ENCODE peak calls at places on chromosomes 3 and 15, in five cellular contexts. One of them, this sample, is unnamed.

GRCh38 chr3:43649365-43649968 is 27.7 kb upstream of the ANO10 start:
- DNase-seq in GM12891: no peak
- DNase-seq in K562: peak
- DNase-seq in H1: no peak
- DNase-seq in GM12878: no peak
- DNase-seq in this sample: no peak

GRCh38 chr15:41546846-41547786 is 3.1 kb upstream of the RPAP1 start:
- DNase-seq in K562: peak
- DNase-seq in H1: no peak
- DNase-seq in GM12878: no peak
- DNase-seq in GM12891: no peak
- DNase-seq in this sample: no peak

GRCh38 chr15:64163662-64164362 is 990 bp upstream of the PPIB start:
- DNase-seq in K562: peak
- DNase-seq in GM12891: no peak
- DNase-seq in H1: no peak
- DNase-seq in GM12878: no peak
- DNase-seq in this sample: no peak

GRCh38 chr3:182909318-182910040 is 70.9 kb downstream of the DCUN1D1 start:
- DNase-seq in H1: no peak
- DNase-seq in GM12878: no peak
- DNase-seq in GM12891: no peak
- DNase-seq in K562: peak
- DNase-seq in this sample: no peak

GRCh38 chr15:50134524-50135024 is 15.5 kb upstream of the ATP8B4 start:
- DNase-seq in H1: no peak
- DNase-seq in GM12891: no peak
- DNase-seq in K562: peak
- DNase-seq in GM12878: no peak
- DNase-seq in this sample: no peak

GRCh38 chr3:15443826-15444524 is 16.6 kb downstream of the EAF1 start:
- DNase-seq in H1: no peak
- DNase-seq in K562: no peak
- DNase-seq in GM12891: no peak
- DNase-seq in GM12878: no peak
- DNase-seq in this sample: no peak

GRCh38 chr15:66721501-66721937 is 19.5 kb downstream of the SMAD6 start:
- DNase-seq in H1: no peak
- DNase-seq in K562: peak
- DNase-seq in GM12878: no peak
- DNase-seq in GM12891: no peak
- DNase-seq in this sample: no peak

GRCh38 chr3:119235151-119235550 is 5.5 kb downstream of the B4GALT4 start:
- DNase-seq in K562: no peak
- DNase-seq in GM12878: no peak
- DNase-seq in GM12891: no peak
- DNase-seq in H1: no peak
- DNase-seq in this sample: no peak

GRCh38 chr3:25153561-25153960 is 274.5 kb upstream of the RARB start:
- DNase-seq in GM12878: no peak
- DNase-seq in GM12891: no peak
- DNase-seq in K562: no peak
- DNase-seq in H1: no peak
- DNase-seq in this sample: no peak

GRCh38 chr3:83890763-83891135 is 1068.0 kb upstream of the CADM2 start:
- DNase-seq in H1: no peak
- DNase-seq in K562: no peak
- DNase-seq in GM12891: no peak
- DNase-seq in GM12878: no peak
- DNase-seq in this sample: no peak

GRCh38 chr3:121604759-121605158 is 11.6 kb downstream of the FBXO40 start:
- DNase-seq in GM12878: no peak
- DNase-seq in GM12891: no peak
- DNase-seq in K562: no peak
- DNase-seq in H1: no peak
- DNase-seq in this sample: no peak

GRCh38 chr3:149199474-149199873 is 22.2 kb downstream of the CP start:
- DNase-seq in K562: no peak
- DNase-seq in GM12891: no peak
- DNase-seq in GM12878: no peak
- DNase-seq in H1: no peak
- DNase-seq in this sample: no peak

GRCh38 chr3:194279701-194280360 is 71.3 kb downstream of the CPN2 start:
- DNase-seq in GM12891: no peak
- DNase-seq in H1: no peak
- DNase-seq in GM12878: no peak
- DNase-seq in K562: no peak
- DNase-seq in this sample: no peak

GRCh38 chr3:61802772-61803171 is 241.4 kb downstream of the PTPRG start:
- DNase-seq in GM12878: no peak
- DNase-seq in GM12891: no peak
- DNase-seq in K562: no peak
- DNase-seq in H1: no peak
- DNase-seq in this sample: no peak

GRCh38 chr3:62366093-62366419 is 7.3 kb downstream of the FEZF2 start:
- DNase-seq in K562: no peak
- DNase-seq in GM12878: no peak
- DNase-seq in GM12891: no peak
- DNase-seq in H1: no peak
- DNase-seq in this sample: no peak

GRCh38 chr15:50798684-50799083 is 33.2 kb upstream of the SPPL2A start:
- DNase-seq in GM12891: no peak
- DNase-seq in K562: peak
- DNase-seq in H1: no peak
- DNase-seq in GM12878: no peak
- DNase-seq in this sample: no peak

GRCh38 chr3:19994796-19995195 is 17.3 kb downstream of the PP2D1 start:
- DNase-seq in K562: no peak
- DNase-seq in GM12891: no peak
- DNase-seq in H1: no peak
- DNase-seq in GM12878: no peak
- DNase-seq in this sample: no peak

DNA sequence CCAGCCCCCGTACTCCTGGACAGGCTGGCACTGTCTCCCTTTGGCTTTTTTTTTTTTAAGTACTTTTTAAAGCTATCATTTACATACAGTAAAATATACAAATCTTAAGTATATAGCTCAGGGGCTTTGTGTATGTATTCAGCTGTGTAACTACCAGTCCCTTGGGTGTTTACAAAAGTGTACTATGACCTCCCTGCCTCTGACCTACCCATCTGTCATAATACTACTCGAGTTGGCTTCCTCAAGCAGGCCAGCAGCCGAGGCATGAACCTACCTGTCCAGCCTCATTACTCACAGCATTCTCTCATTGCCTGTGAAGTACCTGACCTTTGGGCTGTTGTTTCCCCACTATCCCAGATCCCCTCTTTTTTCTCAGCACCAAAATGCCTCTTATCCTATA is 33.2 kb downstream of the ABHD2 start:
- DNase-seq in GM12878: no peak
- DNase-seq in GM12891: no peak
- DNase-seq in H1: no peak
- DNase-seq in K562: no peak
- DNase-seq in this sample: no peak
- TF ChIP-seq POLR2AphosphoS5 in GM12878: no peak
- TF ChIP-seq POLR2AphosphoS5 in GM12891: no peak
- TF ChIP-seq POLR2AphosphoS5 in H1: no peak
- TF ChIP-seq POLR2AphosphoS5 in K562: no peak
- TF ChIP-seq POLR2AphosphoS5 in this sample: no peak

DNA sequence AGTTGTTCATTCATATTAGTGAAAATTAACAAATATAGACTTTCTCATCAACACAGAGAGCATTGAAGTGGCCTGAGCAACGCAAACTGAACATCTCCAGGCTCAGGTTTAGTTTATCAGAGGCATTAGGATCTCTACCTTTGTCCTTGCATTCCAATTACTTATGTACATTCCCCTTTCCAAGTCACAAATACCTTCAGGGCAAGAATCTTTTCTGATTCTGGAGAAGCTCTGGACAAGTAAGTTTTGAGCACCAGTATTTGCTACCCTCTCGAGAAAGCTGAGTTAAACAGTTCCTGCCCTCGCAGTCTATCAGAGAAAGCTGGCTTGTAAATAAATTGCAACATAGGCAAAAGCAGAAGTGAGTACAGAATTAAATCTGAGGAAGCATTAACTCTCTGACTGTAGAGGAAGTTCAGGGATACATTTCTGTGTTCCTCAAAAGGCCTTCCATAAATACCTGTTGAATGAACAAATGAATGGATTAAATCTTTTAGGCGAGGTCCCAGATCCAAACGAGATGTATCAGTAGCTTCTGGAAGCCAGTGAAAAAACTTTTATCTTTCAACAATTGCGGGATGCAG is 1.2 kb downstream of the OSBPL11 start:
- DNase-seq in GM12878: no peak
- DNase-seq in GM12891: no peak
- DNase-seq in H1: no peak
- DNase-seq in K562: peak
- DNase-seq in this sample: no peak
- TF ChIP-seq POLR2A in GM12878: no peak
- TF ChIP-seq POLR2A in GM12891: no peak
- TF ChIP-seq POLR2A in H1: no peak
- TF ChIP-seq POLR2A in K562: no peak
- TF ChIP-seq POLR2A in this sample: no peak

DNA sequence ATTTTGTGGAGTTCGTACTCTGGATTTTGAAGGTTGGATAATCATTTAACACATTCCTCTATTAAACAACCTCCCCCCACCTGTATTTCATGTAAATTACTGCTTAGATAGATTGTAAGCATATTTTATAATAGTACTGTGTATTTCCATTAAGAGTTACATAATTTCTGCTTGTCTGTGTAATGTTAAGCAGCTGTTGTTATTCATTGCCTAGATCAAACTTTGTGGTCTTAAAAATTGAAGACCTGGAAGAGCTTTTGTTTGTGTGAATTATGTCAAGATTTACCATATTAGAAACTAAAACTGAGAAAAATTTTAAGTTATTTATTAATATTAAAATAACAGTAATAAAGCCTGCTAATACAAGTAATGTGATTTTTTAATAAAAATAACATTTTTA is 11.1 kb downstream of the SETD5 start:
- DNase-seq in GM12891: no peak
- DNase-seq in H1: no peak
- DNase-seq in K562: no peak
- DNase-seq in GM12878: no peak
- DNase-seq in this sample: no peak
- TF ChIP-seq TAF1 in GM12891: no peak
- TF ChIP-seq TAF1 in H1: no peak
- TF ChIP-seq TAF1 in K562: no peak
- TF ChIP-seq TAF1 in GM12878: no peak
- TF ChIP-seq TAF1 in this sample: no peak

GRCh38 chr3:66406186-66406585 is 94.6 kb downstream of the LRIG1 start:
- DNase-seq in GM12891: no peak
- DNase-seq in K562: no peak
- DNase-seq in GM12878: no peak
- DNase-seq in H1: no peak
- DNase-seq in this sample: no peak
- TF ChIP-seq POLR2AphosphoS5 in GM12891: no peak
- TF ChIP-seq POLR2AphosphoS5 in K562: no peak
- TF ChIP-seq POLR2AphosphoS5 in GM12878: no peak
- TF ChIP-seq POLR2AphosphoS5 in H1: no peak
- TF ChIP-seq POLR2AphosphoS5 in this sample: no peak

DNA sequence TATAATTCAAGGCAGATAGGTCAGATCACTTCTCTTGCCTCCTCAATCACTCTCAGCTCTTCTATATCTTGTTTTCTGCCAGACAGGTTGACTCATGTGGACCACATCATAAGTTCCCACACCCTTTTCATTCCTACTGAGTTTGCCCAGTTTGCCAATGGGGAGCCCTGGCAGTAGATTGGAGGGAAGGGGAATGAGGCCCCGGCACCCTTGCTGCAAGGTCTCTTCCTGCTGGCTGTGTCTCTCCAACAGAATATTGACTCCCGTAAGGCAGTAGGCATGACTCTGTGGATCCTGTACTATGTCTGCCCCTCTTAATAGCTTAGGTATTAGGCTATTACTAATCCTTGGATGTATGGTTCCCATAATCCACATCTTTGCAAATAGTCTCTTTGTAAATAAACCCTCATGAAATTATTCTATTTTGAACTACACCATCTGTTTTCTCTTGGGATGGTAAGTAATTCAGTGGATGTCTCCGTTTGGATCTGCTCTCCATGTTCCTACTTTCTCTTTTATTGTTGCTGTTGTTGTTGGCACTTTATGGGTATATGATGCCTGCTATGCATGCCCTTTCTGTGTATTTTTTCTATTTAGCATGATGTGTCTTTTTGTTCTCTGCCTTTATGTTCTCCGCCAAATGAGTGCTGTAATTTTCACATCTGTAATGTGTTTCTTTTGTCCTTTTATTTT is 65.5 kb upstream of the DCBLD2 start:
- DNase-seq in GM12891: no peak
- DNase-seq in GM12878: no peak
- DNase-seq in H1: no peak
- DNase-seq in K562: no peak
- DNase-seq in this sample: no peak
- TF ChIP-seq POLR2A in GM12891: no peak
- TF ChIP-seq POLR2A in GM12878: no peak
- TF ChIP-seq POLR2A in H1: no peak
- TF ChIP-seq POLR2A in K562: no peak
- TF ChIP-seq POLR2A in this sample: no peak

GRCh38 chr3:102307442-102307841 is 127.4 kb upstream of the ZPLD1 start:
- DNase-seq in GM12891: no peak
- DNase-seq in GM12878: no peak
- DNase-seq in K562: no peak
- DNase-seq in H1: no peak
- DNase-seq in this sample: no peak
- TF ChIP-seq TAF1 in GM12891: no peak
- TF ChIP-seq TAF1 in GM12878: no peak
- TF ChIP-seq TAF1 in K562: no peak
- TF ChIP-seq TAF1 in H1: no peak
- TF ChIP-seq TAF1 in this sample: no peak

GRCh38 chr3:174218011-174218410 is 641.1 kb upstream of the NAALADL2 start:
- DNase-seq in GM12891: no peak
- DNase-seq in H1: no peak
- DNase-seq in K562: no peak
- DNase-seq in GM12878: no peak
- DNase-seq in this sample: no peak

GRCh38 chr3:174219738-174220137 is 639.4 kb upstream of the NAALADL2 start:
- DNase-seq in H1: no peak
- DNase-seq in K562: no peak
- DNase-seq in GM12891: no peak
- DNase-seq in GM12878: no peak
- DNase-seq in this sample: no peak

GRCh38 chr3:174221155-174221554 is 638.0 kb upstream of the NAALADL2 start:
- DNase-seq in K562: no peak
- DNase-seq in GM12878: no peak
- DNase-seq in GM12891: no peak
- DNase-seq in H1: no peak
- DNase-seq in this sample: no peak

GRCh38 chr3:174223611-174224010 is 635.5 kb upstream of the NAALADL2 start:
- DNase-seq in K562: no peak
- DNase-seq in H1: no peak
- DNase-seq in GM12891: no peak
- DNase-seq in GM12878: no peak
- DNase-seq in this sample: no peak

DNA sequence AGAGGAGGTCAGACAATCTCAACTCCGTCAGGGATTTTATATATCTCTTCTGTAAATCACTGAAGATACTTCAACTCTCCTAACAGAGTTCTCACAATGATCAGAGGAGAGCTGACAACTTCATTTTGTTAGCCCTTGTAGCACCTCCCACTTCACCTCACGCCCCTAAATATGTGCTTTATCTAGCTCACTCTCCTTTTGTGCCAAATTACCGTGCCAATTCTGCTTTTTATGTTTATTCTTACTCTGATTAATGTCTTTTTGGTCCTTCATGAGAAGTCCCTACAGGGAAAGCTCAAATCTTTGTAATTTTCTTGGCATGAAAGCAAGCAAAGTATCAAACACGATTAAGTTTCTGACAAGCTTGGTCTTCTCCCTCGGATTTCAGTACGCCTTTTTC is 636.1 kb upstream of the NAALADL2 start:
- DNase-seq in H1: no peak
- DNase-seq in GM12878: no peak
- DNase-seq in K562: no peak
- DNase-seq in GM12891: no peak
- DNase-seq in this sample: no peak
- TF ChIP-seq POLR2AphosphoS5 in H1: no peak
- TF ChIP-seq POLR2AphosphoS5 in GM12878: no peak
- TF ChIP-seq POLR2AphosphoS5 in K562: no peak
- TF ChIP-seq POLR2AphosphoS5 in GM12891: no peak
- TF ChIP-seq POLR2AphosphoS5 in this sample: no peak

This sample was measured in GM12892.